ENCODE peak calls at places on chromosome 20, in four cellular contexts. One of them, this sample, is unnamed.

GRCh38 chr20:59823860-59824259 is 109.6 kb downstream of the SYCP2 start:
- DNase-seq in astrocyte: no peak
- DNase-seq in NCI-H2107: no peak
- DNase-seq in stimulated activated CD8-positive, alpha-beta memory T cell treated with anti-CD3 and anti-CD28 coated beads, Interleukin-7, amount 100 ng/mL, for 4 hours: no peak
- DNase-seq in this sample: peak; percentile 21

GRCh38 chr20:3553663-3554062 is 82.8 kb downstream of the ATRN start:
- DNase-seq in astrocyte: no peak
- DNase-seq in NCI-H2107: no peak
- DNase-seq in stimulated activated CD8-positive, alpha-beta memory T cell treated with anti-CD3 and anti-CD28 coated beads, Interleukin-7, amount 100 ng/mL, for 4 hours: no peak
- DNase-seq in this sample: no peak

GRCh38 chr20:57928181-57928967 is 218.6 kb upstream of the PMEPA1 start:
- DNase-seq in astrocyte: peak; percentile 56
- DNase-seq in NCI-H2107: no peak
- DNase-seq in stimulated activated CD8-positive, alpha-beta memory T cell treated with anti-CD3 and anti-CD28 coated beads, Interleukin-7, amount 100 ng/mL, for 4 hours: no peak
- DNase-seq in this sample: no peak

GRCh38 chr20:5990946-5991345 is 40.5 kb downstream of the MCM8 start:
- DNase-seq in astrocyte: no peak
- DNase-seq in NCI-H2107: no peak
- DNase-seq in stimulated activated CD8-positive, alpha-beta memory T cell treated with anti-CD3 and anti-CD28 coated beads, Interleukin-7, amount 100 ng/mL, for 4 hours: no peak
- DNase-seq in this sample: no peak

GRCh38 chr20:46600286-46600752 is 49.9 kb upstream of the OCSTAMP start:
- DNase-seq in astrocyte: no peak
- DNase-seq in NCI-H2107: no peak
- DNase-seq in stimulated activated CD8-positive, alpha-beta memory T cell treated with anti-CD3 and anti-CD28 coated beads, Interleukin-7, amount 100 ng/mL, for 4 hours: no peak
- DNase-seq in this sample: no peak

GRCh38 chr20:57180385-57180784 is 86.1 kb downstream of the BMP7 start:
- DNase-seq in astrocyte: no peak
- DNase-seq in NCI-H2107: no peak
- DNase-seq in stimulated activated CD8-positive, alpha-beta memory T cell treated with anti-CD3 and anti-CD28 coated beads, Interleukin-7, amount 100 ng/mL, for 4 hours: no peak
- DNase-seq in this sample: peak; percentile 39

GRCh38 chr20:2697768-2698167 is 5.2 kb downstream of the EBF4 start:
- DNase-seq in astrocyte: no peak
- DNase-seq in NCI-H2107: no peak
- DNase-seq in stimulated activated CD8-positive, alpha-beta memory T cell treated with anti-CD3 and anti-CD28 coated beads, Interleukin-7, amount 100 ng/mL, for 4 hours: no peak
- DNase-seq in this sample: peak; percentile 30

GRCh38 chr20:2751868-2752630 is 48.4 kb downstream of the CPXM1 start:
- DNase-seq in astrocyte: no peak
- DNase-seq in NCI-H2107: no peak
- DNase-seq in stimulated activated CD8-positive, alpha-beta memory T cell treated with anti-CD3 and anti-CD28 coated beads, Interleukin-7, amount 100 ng/mL, for 4 hours: no peak
- DNase-seq in this sample: peak; percentile 82

GRCh38 chr20:4569092-4569491 is 152.6 kb upstream of the PRND start:
- DNase-seq in astrocyte: no peak
- DNase-seq in NCI-H2107: no peak
- DNase-seq in stimulated activated CD8-positive, alpha-beta memory T cell treated with anti-CD3 and anti-CD28 coated beads, Interleukin-7, amount 100 ng/mL, for 4 hours: no peak
- DNase-seq in this sample: no peak

GRCh38 chr20:15616626-15617025 is 956.6 kb downstream of the KIF16B start:
- DNase-seq in astrocyte: no peak
- DNase-seq in NCI-H2107: no peak
- DNase-seq in stimulated activated CD8-positive, alpha-beta memory T cell treated with anti-CD3 and anti-CD28 coated beads, Interleukin-7, amount 100 ng/mL, for 4 hours: no peak
- DNase-seq in this sample: no peak

GRCh38 chr20:52889225-52889624 is 82.9 kb upstream of the TSHZ2 start:
- DNase-seq in astrocyte: peak; percentile 78
- DNase-seq in NCI-H2107: no peak
- DNase-seq in stimulated activated CD8-positive, alpha-beta memory T cell treated with anti-CD3 and anti-CD28 coated beads, Interleukin-7, amount 100 ng/mL, for 4 hours: no peak
- DNase-seq in this sample: no peak

GRCh38 chr20:23340524-23340923 is 10.1 kb upstream of the NXT1 start:
- DNase-seq in astrocyte: peak; percentile 32
- DNase-seq in NCI-H2107: peak; percentile 29
- DNase-seq in stimulated activated CD8-positive, alpha-beta memory T cell treated with anti-CD3 and anti-CD28 coated beads, Interleukin-7, amount 100 ng/mL, for 4 hours: no peak
- DNase-seq in this sample: peak; percentile 85

GRCh38 chr20:56710577-56711465 is 81.7 kb downstream of the TFAP2C start:
- DNase-seq in astrocyte: peak; percentile 71
- DNase-seq in NCI-H2107: no peak
- DNase-seq in stimulated activated CD8-positive, alpha-beta memory T cell treated with anti-CD3 and anti-CD28 coated beads, Interleukin-7, amount 100 ng/mL, for 4 hours: no peak
- DNase-seq in this sample: no peak

GRCh38 chr20:41213150-41213820 is 75.9 kb downstream of the PLCG1 start:
- DNase-seq in astrocyte: peak; percentile 45
- DNase-seq in NCI-H2107: no peak
- DNase-seq in stimulated activated CD8-positive, alpha-beta memory T cell treated with anti-CD3 and anti-CD28 coated beads, Interleukin-7, amount 100 ng/mL, for 4 hours: no peak
- DNase-seq in this sample: no peak

GRCh38 chr20:31861346-31862156 is 8.8 kb downstream of the DUSP15 start:
- DNase-seq in astrocyte: no peak
- DNase-seq in NCI-H2107: no peak
- DNase-seq in stimulated activated CD8-positive, alpha-beta memory T cell treated with anti-CD3 and anti-CD28 coated beads, Interleukin-7, amount 100 ng/mL, for 4 hours: peak; percentile 44
- DNase-seq in this sample: peak; percentile 100